ENCODE peak calls at places on chromosomes 2 and 18, in five cellular contexts. F is T-helper 22 cell; S is MV-4-11; Z is cardiac fibroblast; U is stimulated activated CD8-positive, alpha-beta memory T cell treated with anti-CD3 and anti-CD28 coated beads, Interleukin-15, amount 100 ng/mL, for 24 hours. Y is an unnamed sample.

GRCh38 chr18:72504866-72505265 is 39.3 kb downstream of the CBLN2 start:
- DNase-seq in F (no peak), S (no peak), Z (no peak), U (no peak), Y (no peak)

GRCh38 chr2:192159215-192159614 is 35.5 kb downstream of the TMEFF2 start:
- DNase-seq in F (no peak), S (no peak), Z (peak; percentile 9), U (no peak), Y (no peak)

GRCh38 chr2:71422786-71423185 is 30.6 kb upstream of the DYSF start:
- DNase-seq in F (no peak), S (no peak), Z (no peak), U (no peak), Y (no peak)

GRCh38 chr2:172931256-172931894 is 144.3 kb upstream of the MAP3K20 start:
- DNase-seq in F (no peak), S (no peak), Z (peak; percentile 49), U (no peak), Y (no peak)

GRCh38 chr2:32231959-32232358 is 32.7 kb downstream of the NLRC4 start:
- DNase-seq in F (no peak), S (no peak), Z (no peak), U (no peak), Y (no peak)

GRCh38 chr2:130376433-130377293 is 20.8 kb downstream of the PTPN18 start:
- DNase-seq in F (no peak), S (peak; percentile 75), Z (no peak), U (no peak), Y (no peak)

GRCh38 chr2:146412625-146413024 is 1432.2 kb upstream of the ACVR2A start:
- DNase-seq in F (no peak), S (no peak), Z (no peak), U (no peak), Y (no peak)

GRCh38 chr2:112752667-112753066 is 11.7 kb downstream of the CKAP2L start:
- DNase-seq in F (no peak), S (no peak), Z (no peak), U (no peak), Y (no peak)

GRCh38 chr18:76801567-76802505 is 20.5 kb upstream of the ZNF236 start:
- DNase-seq in F (no peak), S (peak; percentile 31), Z (peak; percentile 53), U (no peak), Y (no peak)

GRCh38 chr2:143397886-143398614 is 268.8 kb downstream of the ARHGAP15 start:
- DNase-seq in F (no peak), S (no peak), Z (peak; percentile 47), U (no peak), Y (no peak)

GRCh38 chr2:158099716-158100115 is 2.0 kb upstream of the UPP2 start:
- DNase-seq in F (no peak), S (peak; percentile 26), Z (peak; percentile 28), U (no peak), Y (no peak)

GRCh38 chr2:181058378-181059269 is 78.2 kb downstream of the UBE2E3 start:
- DNase-seq in F (no peak), S (peak; percentile 48), Z (peak; percentile 70), U (no peak), Y (no peak)

GRCh38 chr2:43467889-43468288 is 127.9 kb downstream of the THADA start:
- DNase-seq in F (no peak), S (no peak), Z (peak; percentile 73), U (no peak), Y (no peak)

GRCh38 chr2:30106543-30106942 is 40.3 kb upstream of the YPEL5 start:
- DNase-seq in F (no peak), S (no peak), Z (peak; percentile 64), U (no peak), Y (no peak)

GRCh38 chr18:58682429-58683069 is 11.3 kb downstream of the MALT1 start:
- DNase-seq in F (no peak), S (peak; percentile 18), Z (peak; percentile 84), U (no peak), Y (no peak)

GRCh38 chr2:134738150-134738865 is 19.5 kb upstream of the TMEM163 start:
- DNase-seq in F (no peak), S (no peak), Z (no peak), U (no peak), Y (no peak)

GRCh38 chr2:210224660-210225460 is at the start of gene ACADL:
- DNase-seq in F (no peak), S (no peak), Z (peak; percentile 13), U (no peak), Y (no peak)

GRCh38 chr2:35548171-35548570 is 807.4 kb upstream of the CRIM1 start:
- DNase-seq in F (no peak), S (no peak), Z (peak; percentile 27), U (no peak), Y (no peak)

GRCh38 chr2:96788393-96789244 is 27.4 kb upstream of the CNNM3 start:
- DNase-seq in F (no peak), S (peak; percentile 42), Z (peak; percentile 23), U (no peak), Y (no peak)

GRCh38 chr2:207066784-207067460 is 98.8 kb downstream of the KLF7 start:
- DNase-seq in F (no peak), S (no peak), Z (no peak), U (no peak), Y (no peak)

GRCh38 chr2:157574165-157574564 is 54.5 kb downstream of the ACVR1C start:
- DNase-seq in F (no peak), S (no peak), Z (no peak), U (no peak), Y (no peak)

GRCh38 chr18:9380571-9381390 is 46.2 kb downstream of the TWSG1 start:
- DNase-seq in F (no peak), S (no peak), Z (peak; percentile 30), U (no peak), Y (no peak)

GRCh38 chr2:85956647-85957039 is 67.9 kb upstream of the ST3GAL5 start:
- DNase-seq in F (no peak), S (no peak), Z (no peak), U (no peak), Y (no peak)

GRCh38 chr18:34224423-34225217 is at the start of gene NOL4:
- DNase-seq in F (no peak), S (no peak), Z (peak; percentile 3), U (no peak), Y (no peak)